ENCODE peak calls at places on chromosomes 12 and 14, in four cellular contexts. One of them, this sample, is unnamed.

GRCh38 chr12:25591132-25591531 is 38.0 kb upstream of the LMNTD1 start:
- DNase-seq in tibial artery: no peak
- DNase-seq in cardiac fibroblast: peak
- DNase-seq in AG09319: no peak
- DNase-seq in this sample: no peak

GRCh38 chr14:57388072-57388471 is 2.3 kb upstream of the NAA30 start:
- DNase-seq in tibial artery: no peak
- DNase-seq in cardiac fibroblast: no peak
- DNase-seq in AG09319: no peak
- DNase-seq in this sample: no peak

GRCh38 chr12:124395284-124395752 is 100.4 kb downstream of the RFLNA start:
- DNase-seq in tibial artery: no peak
- DNase-seq in cardiac fibroblast: no peak
- DNase-seq in AG09319: no peak
- DNase-seq in this sample: no peak

GRCh38 chr14:96538663-96539317 is 36.6 kb downstream of the PAPOLA start:
- DNase-seq in tibial artery: no peak
- DNase-seq in cardiac fibroblast: no peak
- DNase-seq in AG09319: no peak
- DNase-seq in this sample: no peak

GRCh38 chr12:102299731-102300130 is 102.1 kb upstream of the PMCH start:
- DNase-seq in tibial artery: no peak
- DNase-seq in cardiac fibroblast: no peak
- DNase-seq in AG09319: no peak
- DNase-seq in this sample: no peak

GRCh38 chr12:54159140-54159539 is 29.6 kb downstream of the SMUG1 start:
- DNase-seq in tibial artery: no peak
- DNase-seq in cardiac fibroblast: no peak
- DNase-seq in AG09319: no peak
- DNase-seq in this sample: no peak

GRCh38 chr14:69500736-69501135 is 16.2 kb downstream of the PLEKHD1 start:
- DNase-seq in tibial artery: peak
- DNase-seq in cardiac fibroblast: no peak
- DNase-seq in AG09319: no peak
- DNase-seq in this sample: no peak

GRCh38 chr12:64088431-64089349 is 133.4 kb downstream of the KICS2 start:
- DNase-seq in tibial artery: peak
- DNase-seq in cardiac fibroblast: peak
- DNase-seq in AG09319: peak
- DNase-seq in this sample: no peak

GRCh38 chr14:102370305-102370809 is 7.6 kb downstream of the TECPR2 start:
- DNase-seq in tibial artery: no peak
- DNase-seq in cardiac fibroblast: peak
- DNase-seq in AG09319: no peak
- DNase-seq in this sample: no peak

GRCh38 chr12:5047094-5047493 is 3.4 kb downstream of the KCNA5 start:
- DNase-seq in tibial artery: peak
- DNase-seq in cardiac fibroblast: no peak
- DNase-seq in AG09319: no peak
- DNase-seq in this sample: no peak

GRCh38 chr12:86081798-86082197 is 174.4 kb downstream of the MGAT4C start:
- DNase-seq in tibial artery: no peak
- DNase-seq in cardiac fibroblast: no peak
- DNase-seq in AG09319: no peak
- DNase-seq in this sample: no peak

GRCh38 chr14:49691031-49691430 is 1.9 kb upstream of the KLHDC1 start:
- DNase-seq in tibial artery: no peak
- DNase-seq in cardiac fibroblast: no peak
- DNase-seq in AG09319: no peak
- DNase-seq in this sample: no peak

GRCh38 chr14:61188196-61188595 is 92.9 kb downstream of the TMEM30B start:
- DNase-seq in tibial artery: peak
- DNase-seq in cardiac fibroblast: peak
- DNase-seq in AG09319: no peak
- DNase-seq in this sample: no peak

GRCh38 chr12:119176267-119177055 is 2.3 kb upstream of the HSPB8 start:
- DNase-seq in tibial artery: peak
- DNase-seq in cardiac fibroblast: peak
- DNase-seq in AG09319: peak
- DNase-seq in this sample: no peak

GRCh38 chr12:51124504-51124903 is 41.1 kb upstream of the CSRNP2 start:
- DNase-seq in tibial artery: no peak
- DNase-seq in cardiac fibroblast: no peak
- DNase-seq in AG09319: no peak
- DNase-seq in this sample: no peak

GRCh38 chr12:101764393-101764792 is 25.1 kb upstream of the SYCP3 start:
- DNase-seq in tibial artery: no peak
- DNase-seq in cardiac fibroblast: no peak
- DNase-seq in AG09319: no peak
- DNase-seq in this sample: no peak

GRCh38 chr12:110266980-110267620 is 13.9 kb upstream of the ATP2A2 start:
- DNase-seq in tibial artery: no peak
- DNase-seq in cardiac fibroblast: peak
- DNase-seq in AG09319: peak
- DNase-seq in this sample: no peak

GRCh38 chr12:62332598-62332997 is 72.4 kb downstream of the USP15 start:
- DNase-seq in tibial artery: no peak
- DNase-seq in cardiac fibroblast: peak
- DNase-seq in AG09319: peak
- DNase-seq in this sample: no peak

GRCh38 chr12:124754949-124755800 is 108.5 kb downstream of the SCARB1 start:
- DNase-seq in tibial artery: peak
- DNase-seq in cardiac fibroblast: peak
- DNase-seq in AG09319: no peak
- DNase-seq in this sample: peak

GRCh38 chr14:88551094-88551870 is 3.5 kb downstream of the PTPN21 start:
- DNase-seq in tibial artery: peak
- DNase-seq in cardiac fibroblast: peak
- DNase-seq in AG09319: peak
- DNase-seq in this sample: peak

GRCh38 chr12:71075743-71076142 is 82.1 kb downstream of the TSPAN8 start:
- DNase-seq in tibial artery: no peak
- DNase-seq in cardiac fibroblast: no peak
- DNase-seq in AG09319: no peak
- DNase-seq in this sample: no peak

GRCh38 chr14:54574528-54574927 is 7.6 kb downstream of the SAMD4A start:
- DNase-seq in tibial artery: no peak
- DNase-seq in cardiac fibroblast: no peak
- DNase-seq in AG09319: no peak
- DNase-seq in this sample: no peak

GRCh38 chr14:91263329-91263728 is 18.8 kb upstream of the GPR68 start:
- DNase-seq in tibial artery: no peak
- DNase-seq in cardiac fibroblast: no peak
- DNase-seq in AG09319: no peak
- DNase-seq in this sample: no peak

GRCh38 chr14:29282169-29282568 is 515.6 kb downstream of the FOXG1 start:
- DNase-seq in tibial artery: no peak
- DNase-seq in cardiac fibroblast: peak
- DNase-seq in AG09319: no peak
- DNase-seq in this sample: no peak

GRCh38 chr12:65603428-65604351 is 220.6 kb upstream of the HMGA2 start:
- DNase-seq in tibial artery: peak
- DNase-seq in cardiac fibroblast: peak
- DNase-seq in AG09319: peak
- DNase-seq in this sample: no peak

GRCh38 chr14:99530407-99530806 is 49.2 kb downstream of the CCNK start:
- DNase-seq in tibial artery: no peak
- DNase-seq in cardiac fibroblast: no peak
- DNase-seq in AG09319: no peak
- DNase-seq in this sample: no peak

GRCh38 chr14:99532310-99532709 is 51.1 kb downstream of the CCNK start:
- DNase-seq in tibial artery: no peak
- DNase-seq in cardiac fibroblast: no peak
- DNase-seq in AG09319: no peak
- DNase-seq in this sample: no peak

GRCh38 chr14:99527427-99528076 is 46.3 kb downstream of the CCNK start:
- DNase-seq in tibial artery: no peak
- DNase-seq in cardiac fibroblast: no peak
- DNase-seq in AG09319: no peak
- DNase-seq in this sample: no peak

GRCh38 chr14:99531221-99532096 is 50.2 kb downstream of the CCNK start:
- DNase-seq in tibial artery: no peak
- DNase-seq in cardiac fibroblast: peak
- DNase-seq in AG09319: no peak
- DNase-seq in this sample: no peak

GRCh38 chr14:99529899-99530298 is 48.7 kb downstream of the CCNK start:
- DNase-seq in tibial artery: no peak
- DNase-seq in cardiac fibroblast: peak
- DNase-seq in AG09319: no peak
- DNase-seq in this sample: no peak
- TF ChIP-seq CTCF in tibial artery: no peak
- TF ChIP-seq CTCF in cardiac fibroblast: no peak
- TF ChIP-seq CTCF in AG09319: no peak
- TF ChIP-seq CTCF in this sample: no peak

DNA sequence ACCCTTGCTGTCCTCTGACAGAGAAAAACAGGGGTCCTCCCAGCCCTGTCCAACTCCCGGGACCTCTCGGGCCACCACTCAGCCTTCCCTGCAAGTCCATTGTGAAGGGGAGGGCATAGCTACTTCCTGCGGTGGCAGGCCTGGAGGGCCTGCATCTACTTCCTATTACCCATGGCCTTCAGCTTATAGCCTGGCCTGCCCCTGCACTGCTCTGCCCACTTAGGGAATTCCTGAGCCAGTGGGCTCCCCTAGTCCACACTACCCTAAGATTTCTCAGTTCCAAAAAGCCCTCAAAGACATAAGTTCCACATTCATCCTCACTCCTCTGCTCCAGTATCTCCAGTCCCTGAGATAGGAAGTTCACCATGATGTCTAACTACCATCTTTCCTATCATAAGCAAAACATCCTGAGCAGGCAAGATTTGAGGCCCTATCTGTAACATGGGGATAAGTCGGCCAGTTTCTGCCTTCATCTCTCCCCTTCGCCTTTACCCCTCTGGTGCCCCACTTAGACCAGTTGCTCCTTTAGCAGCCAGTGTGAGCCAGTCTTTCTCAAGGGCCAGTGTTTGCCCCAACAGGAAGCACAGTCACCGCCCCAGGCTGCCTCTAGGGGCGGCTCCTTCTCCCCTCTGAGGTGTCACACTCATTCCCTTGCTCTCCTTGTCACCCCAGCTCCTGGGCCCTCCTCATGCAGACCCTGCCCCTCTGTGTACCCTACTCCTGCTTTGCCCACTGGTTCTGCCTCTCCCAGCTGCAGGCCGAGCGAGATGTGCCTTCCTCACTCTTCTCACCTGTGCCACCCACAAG is 10.9 kb downstream of the HDAC7 start:
- DNase-seq in tibial artery: no peak
- DNase-seq in cardiac fibroblast: no peak
- DNase-seq in AG09319: no peak
- DNase-seq in this sample: peak
- TF ChIP-seq CTCF in tibial artery: no peak
- TF ChIP-seq CTCF in cardiac fibroblast: peak
- TF ChIP-seq CTCF in AG09319: peak
- TF ChIP-seq CTCF in this sample: peak

GRCh38 chr12:3456809-3457208 is 34.2 kb upstream of the PRMT8 start:
- DNase-seq in tibial artery: no peak
- DNase-seq in cardiac fibroblast: no peak
- DNase-seq in AG09319: no peak
- DNase-seq in this sample: no peak
- TF ChIP-seq CTCF in tibial artery: no peak
- TF ChIP-seq CTCF in cardiac fibroblast: no peak
- TF ChIP-seq CTCF in AG09319: no peak
- TF ChIP-seq CTCF in this sample: no peak

DNA sequence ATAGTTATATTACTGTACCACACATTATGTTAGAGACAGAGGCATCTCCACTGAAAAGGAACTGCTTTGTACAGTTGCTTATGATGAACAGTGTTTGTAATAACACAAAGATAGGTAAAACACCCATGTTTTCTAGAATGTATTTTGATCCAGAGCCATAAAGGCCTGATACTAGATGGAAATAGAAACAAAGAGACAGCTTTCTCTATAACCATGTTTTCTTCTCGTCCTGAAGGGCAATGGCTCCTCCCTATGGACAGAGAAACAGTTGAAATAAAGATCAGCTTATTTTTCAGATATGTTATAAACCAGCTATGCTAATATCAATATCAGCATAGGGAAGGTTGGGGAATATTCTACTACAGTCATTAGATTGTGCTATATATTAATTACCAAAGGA is 109.2 kb downstream of the ATXN7L3B start:
- DNase-seq in tibial artery: no peak
- DNase-seq in cardiac fibroblast: peak
- DNase-seq in AG09319: no peak
- DNase-seq in this sample: no peak
- TF ChIP-seq CTCF in tibial artery: no peak
- TF ChIP-seq CTCF in cardiac fibroblast: no peak
- TF ChIP-seq CTCF in AG09319: no peak
- TF ChIP-seq CTCF in this sample: no peak

DNA sequence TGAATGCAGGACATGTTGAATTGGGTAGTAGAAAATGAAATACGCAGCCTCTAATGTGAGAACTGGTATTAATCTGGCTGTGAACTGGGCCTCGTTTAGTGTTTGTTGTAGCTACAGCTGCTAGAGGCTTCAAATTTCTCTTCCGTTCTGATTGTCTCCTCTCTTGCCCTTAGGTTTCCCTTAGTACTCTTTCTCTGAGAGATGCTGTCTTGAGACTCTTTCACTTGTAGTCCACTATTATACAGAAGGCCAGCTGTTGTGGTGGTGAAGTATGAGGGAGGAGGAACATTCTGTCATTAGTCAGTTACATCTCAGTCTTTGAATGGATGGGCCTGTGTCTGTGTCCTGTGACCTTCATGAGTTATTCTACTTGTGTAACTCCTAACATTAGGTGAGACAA is 322.0 kb downstream of the TMTC2 start:
- DNase-seq in tibial artery: no peak
- DNase-seq in cardiac fibroblast: no peak
- DNase-seq in AG09319: no peak
- DNase-seq in this sample: no peak
- TF ChIP-seq CTCF in tibial artery: no peak
- TF ChIP-seq CTCF in cardiac fibroblast: no peak
- TF ChIP-seq CTCF in AG09319: no peak
- TF ChIP-seq CTCF in this sample: no peak

DNA sequence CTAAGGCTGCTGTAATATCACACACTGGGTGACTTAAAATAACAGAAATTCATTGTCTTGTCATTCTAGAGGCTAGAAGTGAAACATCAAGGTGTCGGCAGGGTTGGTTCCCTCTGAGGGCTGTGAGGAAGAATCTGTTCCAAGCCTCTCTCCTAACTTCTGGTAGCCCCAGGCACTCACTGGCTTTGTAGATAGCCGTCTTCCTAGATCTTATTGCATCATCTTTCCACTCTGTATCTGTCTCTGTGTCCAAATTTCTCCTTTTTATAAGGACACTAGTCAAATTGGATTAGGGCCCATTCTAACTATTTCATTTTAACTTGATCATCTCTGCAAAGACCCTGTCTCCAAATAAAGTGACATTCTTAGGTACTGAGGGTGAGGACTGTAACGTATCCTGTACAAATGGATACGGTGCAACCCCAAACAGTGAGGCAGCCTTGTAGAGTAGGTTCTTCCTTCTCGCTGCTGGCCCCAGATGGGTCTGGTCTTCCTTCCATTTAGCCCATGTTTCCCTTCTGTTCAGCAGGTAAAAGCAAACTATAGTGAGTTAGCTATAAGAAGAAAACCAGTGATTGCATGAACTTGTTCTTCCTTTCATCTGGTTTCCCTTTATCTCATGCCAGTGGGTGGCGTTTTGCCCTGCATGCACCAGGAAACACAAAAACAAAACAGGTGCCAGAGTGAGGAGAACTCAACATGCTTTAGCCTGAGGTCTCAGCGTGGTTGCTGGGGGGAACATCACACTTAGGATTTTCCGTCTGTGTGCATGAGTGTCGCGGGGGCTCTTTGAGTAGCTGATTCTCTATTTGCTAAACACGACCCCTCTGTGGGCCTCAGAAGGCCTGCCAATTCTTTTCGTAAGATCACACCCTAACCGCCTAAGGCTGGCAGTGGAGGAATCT is 19.5 kb downstream of the TTC9 start:
- DNase-seq in tibial artery: no peak
- DNase-seq in cardiac fibroblast: no peak
- DNase-seq in AG09319: no peak
- DNase-seq in this sample: no peak
- TF ChIP-seq CTCF in tibial artery: no peak
- TF ChIP-seq CTCF in cardiac fibroblast: no peak
- TF ChIP-seq CTCF in AG09319: no peak
- TF ChIP-seq CTCF in this sample: no peak

This sample was measured in natural killer cell.